ENCODE peak calls at places on chromosomes 1 and 21, in eight cellular contexts. J is cardiac fibroblast, L is K562, H is tibial artery, N is adrenal gland, E is brain microvascular endothelial cell, D is HCT116, Z is kidney epithelial cell. T is an unnamed sample.

GRCh38 chr1:238399558-238399957 is 508.8 kb upstream of the ZP4 start:
- DNase-seq in D (no peak), E (no peak), N (no peak), L (no peak), Z (no peak), H (no peak), J (no peak), T (no peak)

GRCh38 chr1:173332026-173332425 is 124.9 kb upstream of the TNFSF4 start:
- DNase-seq in J (peak), Z (no peak), L (peak), H (no peak), N (no peak), E (peak), D (no peak), T (no peak)

GRCh38 chr1:5973771-5974170 is 18.5 kb downstream of the NPHP4 start:
- DNase-seq in L (no peak), J (no peak), Z (no peak), H (peak), E (no peak), N (no peak), D (no peak), T (no peak)

GRCh38 chr1:7187121-7187510 is 401.9 kb downstream of the CAMTA1 start:
- DNase-seq in N (no peak), Z (no peak), L (no peak), D (no peak), J (no peak), H (no peak), E (no peak), T (no peak)

GRCh38 chr21:33419538-33420123 is 16.4 kb downstream of the IFNGR2 start:
- DNase-seq in N (no peak), L (no peak), H (no peak), Z (no peak), D (no peak), J (peak), E (peak), T (no peak)

GRCh38 chr1:83942914-83943313 is 56.0 kb downstream of the TTLL7 start:
- DNase-seq in J (peak), H (no peak), D (no peak), L (no peak), N (no peak), E (peak), Z (no peak), T (no peak)

GRCh38 chr1:24752305-24752704 is 7.1 kb downstream of the CLIC4 start:
- DNase-seq in J (no peak), D (no peak), L (no peak), H (no peak), N (no peak), E (no peak), Z (no peak), T (no peak)

GRCh38 chr1:162213281-162213909 is 143.9 kb downstream of the NOS1AP start:
- DNase-seq in E (no peak), Z (no peak), D (no peak), H (peak), J (no peak), L (no peak), N (peak), T (peak)

GRCh38 chr1:36732038-36732402 is 249.3 kb upstream of the CSF3R start:
- DNase-seq in Z (no peak), N (no peak), J (no peak), D (no peak), E (no peak), L (no peak), H (no peak), T (no peak)

GRCh38 chr1:43552813-43553212 is 22.1 kb downstream of the PTPRF start:
- DNase-seq in J (no peak), Z (no peak), D (no peak), N (no peak), H (no peak), L (no peak), E (no peak), T (no peak)

GRCh38 chr1:234957330-234958065 is 171.1 kb downstream of the TOMM20 start:
- DNase-seq in E (no peak), N (peak), Z (no peak), J (peak), H (no peak), D (peak), L (peak), T (peak)

GRCh38 chr21:39153373-39153772 is 29.9 kb downstream of the PSMG1 start:
- DNase-seq in Z (no peak), L (peak), J (peak), N (no peak), E (no peak), H (no peak), D (no peak), T (no peak)

DNA sequence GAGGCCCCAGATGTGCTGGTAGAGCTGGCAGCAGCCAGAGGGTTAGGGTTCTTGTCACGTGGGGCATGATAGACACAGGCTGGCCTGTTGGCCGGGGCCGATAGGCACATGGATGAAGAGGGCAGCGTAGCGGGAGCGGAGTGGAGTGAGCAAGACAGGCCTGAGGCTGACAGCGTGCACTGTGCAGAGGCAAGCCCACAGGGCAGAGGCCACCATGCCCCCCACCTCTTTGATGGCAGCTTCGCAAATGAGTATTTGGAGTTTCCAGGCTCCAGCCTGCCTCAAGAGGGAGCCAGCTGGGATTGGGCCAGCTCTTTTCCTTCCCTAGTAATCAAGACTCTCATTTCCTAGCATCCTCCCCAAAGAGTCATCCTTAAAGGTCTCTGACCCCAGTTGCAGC is 43.5 kb downstream of the TMCC2 start:
- DNase-seq in E (no peak), Z (no peak), L (no peak), H (no peak), D (no peak), N (no peak), J (peak), T (no peak)
- TF ChIP-seq CTCF in E (peak), Z (peak), L (no peak), H (no peak), D (peak), N (no peak), J (peak), T (no peak)

DNA sequence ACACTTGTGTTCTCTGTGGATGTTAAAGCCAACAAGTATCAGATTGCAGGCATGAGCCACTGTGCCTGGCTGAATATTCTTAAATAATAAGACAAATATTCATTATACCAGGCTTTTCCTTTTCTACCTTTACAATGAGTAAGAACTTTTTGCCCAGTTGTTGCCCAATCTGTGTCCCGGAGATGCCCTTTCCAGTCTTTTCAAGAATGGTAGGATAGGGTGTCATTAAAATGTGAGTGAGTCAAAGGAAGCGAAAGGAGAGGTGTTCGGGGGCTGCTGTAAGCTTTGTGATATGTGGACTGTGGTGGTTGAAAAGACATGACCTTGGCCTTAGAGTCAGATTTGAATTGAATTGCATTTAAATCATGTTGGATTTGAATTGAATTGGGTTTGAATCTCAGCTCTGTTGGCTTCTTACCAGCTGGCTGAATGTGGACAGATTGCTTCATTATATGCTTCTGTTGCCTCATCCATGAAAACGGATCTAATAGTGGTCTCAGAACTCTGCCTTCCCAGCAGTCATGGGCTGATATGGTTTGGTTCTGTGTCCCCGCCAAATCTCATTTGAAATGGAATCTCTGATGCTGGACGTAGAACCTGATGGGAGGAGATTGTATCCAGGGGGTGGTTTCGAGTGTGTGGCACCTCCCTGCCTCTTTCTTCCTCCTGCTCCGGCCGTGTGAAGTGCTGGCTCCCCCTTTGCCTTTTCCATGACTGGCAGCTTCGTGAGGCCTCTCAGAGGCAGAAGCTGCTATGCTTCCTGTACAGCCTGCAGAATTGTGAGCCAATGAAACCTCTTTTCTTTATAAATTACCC is 22.7 kb upstream of the AADACL3 start:
- DNase-seq in Z (no peak), H (no peak), D (no peak), E (no peak), L (no peak), N (no peak), J (peak), T (no peak)
- TF ChIP-seq CTCF in Z (no peak), H (no peak), D (no peak), E (no peak), L (no peak), N (no peak), J (no peak), T (no peak)

GRCh38 chr1:57532299-57532698 is 108.4 kb upstream of the DAB1 start:
- DNase-seq in N (no peak), L (no peak), Z (no peak), J (no peak), D (no peak), H (no peak), E (no peak), T (no peak)

GRCh38 chr1:57536749-57537423 is 113.0 kb upstream of the DAB1 start:
- DNase-seq in D (no peak), J (no peak), N (no peak), H (no peak), Z (no peak), L (no peak), E (no peak), T (no peak)
- TF ChIP-seq CTCF in D (no peak), J (no peak), N (no peak), H (no peak), Z (no peak), L (no peak), E (no peak), T (no peak)

GRCh38 chr1:192489748-192490147 is 85.8 kb upstream of the RGS1 start:
- DNase-seq in D (no peak), E (peak), N (no peak), Z (peak), J (peak), L (no peak), H (peak), T (no peak)

GRCh38 chr1:192489046-192489445 is 86.5 kb upstream of the RGS1 start:
- DNase-seq in J (peak), Z (no peak), H (no peak), D (no peak), N (no peak), L (no peak), E (no peak), T (no peak)

GRCh38 chr1:192491804-192492554 is 83.6 kb upstream of the RGS1 start:
- DNase-seq in D (no peak), E (no peak), L (no peak), J (peak), N (no peak), Z (no peak), H (no peak), T (no peak)

GRCh38 chr1:192485692-192486436 is 89.7 kb upstream of the RGS1 start:
- DNase-seq in H (peak), J (peak), Z (peak), N (peak), L (no peak), E (peak), D (no peak), T (peak)

DNA sequence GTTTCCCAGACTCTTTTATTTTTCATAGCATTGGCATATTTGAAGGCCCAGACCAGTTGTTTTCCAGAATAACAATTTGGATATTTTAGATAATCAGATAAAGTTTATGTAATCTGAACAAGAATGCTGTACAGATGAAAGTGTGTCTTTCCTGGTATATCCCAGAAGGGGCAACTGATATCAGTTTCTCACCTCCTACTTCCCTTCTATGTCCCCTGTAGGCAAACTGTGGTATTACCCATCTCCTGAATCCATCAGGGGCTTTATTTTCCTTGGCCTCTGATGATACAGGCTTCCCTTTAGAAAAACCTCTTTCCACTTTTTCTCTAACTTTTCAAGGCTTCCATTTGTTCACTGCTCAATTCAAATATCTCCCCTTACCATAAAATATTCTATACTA is 87.5 kb upstream of the RGS1 start:
- DNase-seq in Z (no peak), L (no peak), D (no peak), H (no peak), J (peak), N (no peak), E (no peak), T (no peak)
- TF ChIP-seq CTCF in Z (peak), L (no peak), D (peak), H (no peak), J (peak), N (no peak), E (peak), T (no peak)

GRCh38 chr1:152487871-152488270 is 22.7 kb upstream of the LCE5A start:
- DNase-seq in Z (no peak), L (no peak), H (no peak), N (no peak), J (no peak), E (no peak), D (no peak), T (no peak)

GRCh38 chr1:152481869-152482664 is 28.5 kb upstream of the LCE5A start:
- DNase-seq in Z (no peak), N (no peak), L (no peak), J (no peak), D (no peak), E (no peak), H (no peak), T (no peak)

GRCh38 chr1:152486400-152487006 is 24.1 kb upstream of the LCE5A start:
- DNase-seq in J (no peak), D (no peak), N (no peak), E (no peak), Z (no peak), L (peak), H (no peak), T (no peak)
- TF ChIP-seq CTCF in J (peak), D (peak), N (no peak), E (peak), Z (peak), L (peak), H (no peak), T (no peak)

GRCh38 chr1:30940541-30940940 is 32.0 kb upstream of the SDC3 start:
- DNase-seq in Z (no peak), N (no peak), L (no peak), J (no peak), H (no peak), E (no peak), D (no peak), T (no peak)
- TF ChIP-seq CTCF in Z (no peak), N (no peak), L (no peak), J (no peak), H (no peak), E (no peak), D (no peak), T (no peak)

DNA sequence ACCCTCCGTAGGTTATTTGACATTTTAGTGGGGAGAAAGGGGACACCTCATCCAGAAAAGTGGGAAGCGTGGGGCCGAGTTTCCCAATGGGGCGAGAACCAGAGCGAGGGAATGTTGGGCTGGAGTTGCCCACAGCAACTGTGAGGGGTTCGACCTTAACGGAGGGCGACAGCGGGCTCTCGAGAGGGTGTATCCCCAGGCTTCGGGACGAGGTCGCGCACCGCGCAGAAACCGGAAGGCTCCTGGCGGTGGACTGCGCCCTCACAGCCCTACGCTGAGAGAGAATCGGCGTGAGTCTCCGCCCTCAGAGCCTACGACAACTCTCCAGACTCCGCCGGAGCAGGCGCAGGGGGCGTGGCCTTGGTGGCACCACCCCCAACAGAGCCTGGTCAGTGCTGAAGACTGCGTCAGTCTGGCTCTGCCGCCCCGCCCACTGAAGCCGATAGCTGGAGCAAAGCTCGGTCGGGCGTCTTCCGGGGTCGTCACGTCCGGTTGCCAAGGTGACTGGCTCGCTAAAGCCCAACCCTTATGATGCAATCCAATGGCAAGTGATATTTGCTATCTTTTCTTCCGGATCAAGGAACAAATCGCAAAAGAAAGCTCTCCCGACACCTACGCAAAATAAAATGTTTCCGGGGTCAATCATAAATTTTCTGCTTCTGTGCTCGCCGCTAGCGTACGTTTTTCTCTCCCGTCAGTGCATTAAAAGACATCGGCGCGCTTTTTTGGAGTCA is at the start of gene LRIF1:
- DNase-seq in H (peak), N (peak), J (peak), L (peak), E (peak), D (peak), Z (peak), T (peak)
- TF ChIP-seq CTCF in H (peak), N (peak), J (peak), L (peak), E (peak), D (peak), Z (peak), T (no peak)

DNA sequence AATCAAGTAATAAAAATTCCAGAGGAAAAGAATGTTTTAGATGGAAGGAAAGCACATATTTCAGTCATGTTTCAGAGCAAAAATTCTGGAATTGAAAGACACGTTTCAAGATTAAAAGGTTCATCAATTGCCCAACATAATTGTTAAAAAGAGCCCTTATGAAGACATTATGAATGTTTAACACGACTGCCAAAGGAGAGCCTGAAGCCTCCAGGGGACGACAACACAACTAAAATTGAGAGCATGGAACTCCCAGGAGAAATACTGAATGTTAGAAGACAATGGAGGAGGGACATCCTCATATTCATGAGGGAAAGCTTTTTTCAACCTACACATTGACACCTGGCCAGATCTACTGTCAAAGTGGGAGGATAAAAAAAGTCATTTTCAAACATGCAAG is 16.0 kb downstream of the OR2T11 start:
- DNase-seq in N (peak), E (peak), Z (no peak), L (peak), D (peak), H (no peak), J (peak), T (no peak)
- TF ChIP-seq CTCF in N (peak), E (peak), Z (peak), L (peak), D (peak), H (peak), J (peak), T (peak)

GRCh38 chr1:203031467-203031866 is 5.2 kb downstream of the PPFIA4 start:
- DNase-seq in H (no peak), L (peak), Z (no peak), D (no peak), E (no peak), J (no peak), N (no peak), T (no peak)
- TF ChIP-seq CTCF in H (no peak), L (peak), Z (no peak), D (peak), E (peak), J (no peak), N (peak), T (no peak)

DNA sequence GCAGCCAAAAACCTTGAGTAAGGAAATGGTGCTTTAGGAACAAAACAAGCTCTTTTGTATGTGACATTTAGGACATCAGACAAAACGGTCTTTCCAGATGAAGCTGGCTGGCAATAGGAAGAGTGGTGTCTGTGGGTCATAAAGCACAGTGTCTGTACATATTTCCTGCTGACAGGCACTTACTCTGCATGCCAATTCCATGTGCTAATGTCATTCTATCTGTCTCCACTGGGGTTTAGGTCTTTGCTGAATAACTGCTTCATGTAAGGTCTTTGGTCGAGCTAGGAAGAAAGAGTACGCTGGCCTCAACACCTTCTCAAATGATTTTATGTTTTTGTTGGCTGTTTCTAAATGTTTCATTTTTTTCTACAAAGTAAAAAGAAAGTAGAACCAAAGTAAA is 163.5 kb downstream of the BRINP2 start:
- DNase-seq in E (peak), L (no peak), H (no peak), N (no peak), J (peak), Z (no peak), D (no peak), T (no peak)
- TF ChIP-seq CTCF in E (peak), L (no peak), H (peak), N (no peak), J (peak), Z (no peak), D (peak), T (no peak)

T was measured in coronary artery.